ENCODE peak calls at places on chromosomes 4 and X, in ten cellular contexts. R is ELF-1, M is brain microvascular endothelial cell, C is HT-29, W is GOT3, L is tibial artery, G is testis, U is bronchial epithelial cell, H is GM19239, Y is neural progenitor cell. A is an unnamed sample.

GRCh38 chrX:16592194-16592770 is 57.7 kb upstream of the S100G start:
- DNase-seq in L (no peak), H (no peak), M (no peak), G (no peak), R (no peak), Y (no peak), C (no peak), W (no peak), U (no peak), A (no peak)

GRCh38 chrX:56729152-56729557 is at the start of gene NBDY:
- DNase-seq in R (peak), C (peak), Y (peak), W (no peak), L (peak), U (peak), G (peak), H (peak), M (peak), A (no peak)

GRCh38 chrX:17519349-17519748 is 144.3 kb downstream of the NHS start:
- DNase-seq in H (no peak), R (no peak), M (no peak), L (peak), U (no peak), W (no peak), Y (no peak), C (no peak), G (peak), A (no peak)

GRCh38 chr4:105036991-105037390 is 109.7 kb upstream of the TET2 start:
- DNase-seq in H (no peak), G (no peak), W (no peak), U (no peak), M (no peak), R (no peak), Y (no peak), C (no peak), L (no peak), A (no peak)

GRCh38 chrX:123648028-123648810 is 84.6 kb downstream of the THOC2 start:
- DNase-seq in U (peak), R (peak), C (peak), L (no peak), Y (peak), M (peak), W (no peak), G (peak), H (no peak), A (peak)

GRCh38 chrX:39652336-39652735 is 445.4 kb downstream of the BCOR start:
- DNase-seq in C (peak), U (no peak), W (no peak), M (no peak), G (no peak), L (no peak), H (peak), R (peak), Y (peak), A (no peak)

GRCh38 chrX:119573840-119574393 is 446 bp upstream of the UBE2A start:
- DNase-seq in L (peak), M (peak), Y (no peak), U (peak), G (peak), W (no peak), C (peak), H (no peak), R (peak), A (no peak)

GRCh38 chr4:95539056-95539455 is 9.7 kb downstream of the UNC5C start:
- DNase-seq in R (no peak), U (no peak), Y (no peak), G (no peak), H (no peak), W (no peak), M (no peak), L (no peak), C (no peak), A (no peak)

GRCh38 chr4:108425988-108426387 is 194.4 kb upstream of the RPL34 start:
- DNase-seq in M (peak), U (peak), G (no peak), R (no peak), W (no peak), Y (no peak), L (no peak), H (no peak), C (no peak), A (peak)

GRCh38 chr4:64718091-64718490 is 308.8 kb upstream of the TECRL start:
- DNase-seq in C (peak), M (no peak), R (no peak), W (no peak), H (no peak), L (no peak), Y (peak), U (no peak), G (no peak), A (peak)

GRCh38 chrX:47540754-47541538 is 20.1 kb upstream of the ARAF start:
- DNase-seq in R (peak), M (peak), C (peak), U (peak), L (peak), H (no peak), W (no peak), Y (peak), G (peak), A (peak)

GRCh38 chr4:40056722-40057539 is at the start of gene N4BP2:
- DNase-seq in H (peak), M (peak), L (peak), W (peak), C (peak), Y (peak), U (peak), R (peak), G (peak), A (peak)

GRCh38 chr4:132642196-132642817 is 506.8 kb upstream of the PCDH10 start:
- DNase-seq in H (peak), L (no peak), Y (peak), M (peak), G (peak), U (peak), W (no peak), C (peak), R (peak), A (peak)

GRCh38 chr4:72977936-72978485 is 91.5 kb downstream of the COX18 start:
- DNase-seq in H (no peak), Y (no peak), U (peak), G (no peak), M (no peak), W (no peak), C (no peak), R (no peak), L (no peak), A (peak)

GRCh38 chr4:89939994-89940393 is 45.3 kb downstream of the MMRN1 start:
- DNase-seq in R (no peak), U (no peak), Y (no peak), G (peak), C (no peak), L (no peak), M (no peak), W (no peak), H (no peak), A (peak)

GRCh38 chr4:71713611-71714203 is 70.2 kb downstream of the GC start:
- DNase-seq in G (no peak), M (no peak), U (peak), L (no peak), C (peak), Y (peak), R (no peak), H (no peak), W (no peak), A (peak)

GRCh38 chrX:115690554-115691216 is 129.7 kb downstream of the PLS3 start:
- DNase-seq in R (peak), C (peak), G (peak), U (peak), M (peak), W (no peak), L (peak), Y (peak), H (peak), A (peak)

GRCh38 chr4:178275671-178276360 is 833.6 kb upstream of the AGA start:
- DNase-seq in H (no peak), U (no peak), Y (peak), C (no peak), L (no peak), M (no peak), G (peak), R (peak), W (no peak), A (no peak)

GRCh38 chr4:61003301-61003700 is 196.8 kb upstream of the ADGRL3 start:
- DNase-seq in U (peak), L (no peak), M (peak), W (no peak), Y (no peak), R (no peak), G (no peak), C (no peak), H (no peak), A (no peak)

GRCh38 chrX:16666541-16666940 is 16.6 kb downstream of the S100G start:
- DNase-seq in L (no peak), Y (peak), H (no peak), R (no peak), G (no peak), C (no peak), W (no peak), U (no peak), M (peak), A (peak)

GRCh38 chr4:162891788-162892707 is 274.6 kb downstream of the NAF1 start:
- DNase-seq in U (peak), H (peak), Y (no peak), W (no peak), R (no peak), M (no peak), G (no peak), C (no peak), L (no peak), A (peak)

GRCh38 chr4:75490155-75490554 is 24.0 kb downstream of the RCHY1 start:
- DNase-seq in C (peak), R (no peak), W (no peak), H (no peak), L (no peak), M (no peak), G (no peak), U (peak), Y (peak), A (peak)

GRCh38 chr4:165814256-165815010 is 58.6 kb upstream of the TLL1 start:
- DNase-seq in C (no peak), M (no peak), U (peak), H (no peak), W (no peak), G (no peak), L (no peak), Y (no peak), R (no peak), A (no peak)

GRCh38 chr4:107058828-107059227 is 22.7 kb upstream of the DKK2 start:
- DNase-seq in M (no peak), H (no peak), R (no peak), U (peak), G (no peak), Y (no peak), L (no peak), W (no peak), C (no peak), A (no peak)

GRCh38 chrX:136725446-136726104 is 55.2 kb downstream of the ARHGEF6 start:
- DNase-seq in G (no peak), W (no peak), L (peak), H (no peak), R (no peak), U (peak), C (peak), M (peak), Y (no peak), A (peak)

GRCh38 chrX:119698835-119699234 is 5.9 kb upstream of the SEPTIN6 start:
- DNase-seq in U (peak), Y (peak), M (peak), G (no peak), L (no peak), C (peak), W (no peak), H (no peak), R (peak), A (peak)

GRCh38 chr4:113260671-113261070 is 211.2 kb downstream of the ANK2 start:
- DNase-seq in Y (no peak), H (no peak), G (no peak), M (no peak), R (no peak), W (no peak), C (no peak), L (no peak), U (no peak), A (no peak)

GRCh38 chr4:25888781-25889180 is 25.2 kb upstream of the SMIM20 start:
- DNase-seq in R (no peak), Y (no peak), W (no peak), C (no peak), H (no peak), M (peak), L (no peak), U (peak), G (no peak), A (no peak)

GRCh38 chr4:101418055-101418454 is 70.7 kb upstream of the PPP3CA start:
- DNase-seq in M (no peak), H (peak), G (no peak), C (no peak), L (no peak), U (no peak), W (no peak), Y (no peak), R (no peak), A (peak)

GRCh38 chr4:72323227-72323626 is 245.8 kb downstream of the ADAMTS3 start:
- DNase-seq in Y (no peak), H (no peak), R (no peak), U (no peak), G (no peak), W (no peak), C (no peak), M (no peak), L (no peak), A (peak)

GRCh38 chrX:103831342-103831802 is 685 bp downstream of the RAB9B start:
- DNase-seq in R (no peak), U (no peak), H (no peak), W (no peak), G (no peak), Y (peak), L (no peak), C (peak), M (no peak), A (no peak)